ENCODE peak calls at places on chromosome 6, in five cellular contexts. One of them, this sample, is unnamed.

GRCh38 chr6:15911753-15912504 is 217.0 kb upstream of the MYLIP start:
- DNase-seq in naive thymus-derived CD4-positive, alpha-beta T cell: no peak
- DNase-seq in T1000: no peak
- DNase-seq in HEK293T: no peak
- DNase-seq in activated CD4-positive, alpha-beta T cell treated with anti-CD3 and anti-CD28 coated beads, Interleukin-2, amount 10 ng/mL, durations not matched to agents 7 days and 5 days: no peak
- DNase-seq in this sample: no peak

GRCh38 chr6:159700970-159701369 is 7.9 kb upstream of the SOD2 start:
- DNase-seq in HEK293T: no peak
- DNase-seq in activated CD4-positive, alpha-beta T cell treated with anti-CD3 and anti-CD28 coated beads, Interleukin-2, amount 10 ng/mL, durations not matched to agents 7 days and 5 days: no peak
- DNase-seq in T1000: no peak
- DNase-seq in naive thymus-derived CD4-positive, alpha-beta T cell: no peak
- DNase-seq in this sample: no peak

GRCh38 chr6:35491558-35492541 is 5.0 kb downstream of the TEAD3 start:
- DNase-seq in T1000: no peak
- DNase-seq in activated CD4-positive, alpha-beta T cell treated with anti-CD3 and anti-CD28 coated beads, Interleukin-2, amount 10 ng/mL, durations not matched to agents 7 days and 5 days: no peak
- DNase-seq in naive thymus-derived CD4-positive, alpha-beta T cell: no peak
- DNase-seq in HEK293T: no peak
- DNase-seq in this sample: no peak

GRCh38 chr6:38012573-38012972 is 193.0 kb downstream of the ZFAND3 start:
- DNase-seq in HEK293T: peak
- DNase-seq in T1000: no peak
- DNase-seq in naive thymus-derived CD4-positive, alpha-beta T cell: no peak
- DNase-seq in activated CD4-positive, alpha-beta T cell treated with anti-CD3 and anti-CD28 coated beads, Interleukin-2, amount 10 ng/mL, durations not matched to agents 7 days and 5 days: no peak
- DNase-seq in this sample: no peak

GRCh38 chr6:4345543-4345942 is 210.2 kb upstream of the ECI2 start:
- DNase-seq in T1000: no peak
- DNase-seq in naive thymus-derived CD4-positive, alpha-beta T cell: no peak
- DNase-seq in HEK293T: no peak
- DNase-seq in activated CD4-positive, alpha-beta T cell treated with anti-CD3 and anti-CD28 coated beads, Interleukin-2, amount 10 ng/mL, durations not matched to agents 7 days and 5 days: no peak
- DNase-seq in this sample: no peak

GRCh38 chr6:90610671-90611542 is 24.0 kb upstream of the MAP3K7 start:
- DNase-seq in naive thymus-derived CD4-positive, alpha-beta T cell: no peak
- DNase-seq in HEK293T: peak
- DNase-seq in activated CD4-positive, alpha-beta T cell treated with anti-CD3 and anti-CD28 coated beads, Interleukin-2, amount 10 ng/mL, durations not matched to agents 7 days and 5 days: peak
- DNase-seq in T1000: peak
- DNase-seq in this sample: no peak

GRCh38 chr6:43290905-43291355 is 7.1 kb upstream of the SLC22A7 start:
- DNase-seq in T1000: no peak
- DNase-seq in HEK293T: no peak
- DNase-seq in activated CD4-positive, alpha-beta T cell treated with anti-CD3 and anti-CD28 coated beads, Interleukin-2, amount 10 ng/mL, durations not matched to agents 7 days and 5 days: no peak
- DNase-seq in naive thymus-derived CD4-positive, alpha-beta T cell: no peak
- DNase-seq in this sample: no peak

GRCh38 chr6:33578588-33579011 is 1.5 kb downstream of the BAK1 start:
- DNase-seq in activated CD4-positive, alpha-beta T cell treated with anti-CD3 and anti-CD28 coated beads, Interleukin-2, amount 10 ng/mL, durations not matched to agents 7 days and 5 days: peak
- DNase-seq in naive thymus-derived CD4-positive, alpha-beta T cell: peak
- DNase-seq in T1000: no peak
- DNase-seq in HEK293T: no peak
- DNase-seq in this sample: peak

GRCh38 chr6:100176321-100176950 is 182.4 kb upstream of the MCHR2 start:
- DNase-seq in naive thymus-derived CD4-positive, alpha-beta T cell: no peak
- DNase-seq in HEK293T: peak
- DNase-seq in T1000: peak
- DNase-seq in activated CD4-positive, alpha-beta T cell treated with anti-CD3 and anti-CD28 coated beads, Interleukin-2, amount 10 ng/mL, durations not matched to agents 7 days and 5 days: no peak
- DNase-seq in this sample: no peak

GRCh38 chr6:31723980-31724691 is 963 bp downstream of the MPIG6B start:
- DNase-seq in T1000: no peak
- DNase-seq in naive thymus-derived CD4-positive, alpha-beta T cell: no peak
- DNase-seq in HEK293T: no peak
- DNase-seq in activated CD4-positive, alpha-beta T cell treated with anti-CD3 and anti-CD28 coated beads, Interleukin-2, amount 10 ng/mL, durations not matched to agents 7 days and 5 days: no peak
- DNase-seq in this sample: no peak

GRCh38 chr6:344816-345340 is 46.7 kb upstream of the IRF4 start:
- DNase-seq in HEK293T: no peak
- DNase-seq in naive thymus-derived CD4-positive, alpha-beta T cell: no peak
- DNase-seq in activated CD4-positive, alpha-beta T cell treated with anti-CD3 and anti-CD28 coated beads, Interleukin-2, amount 10 ng/mL, durations not matched to agents 7 days and 5 days: no peak
- DNase-seq in T1000: no peak
- DNase-seq in this sample: no peak

GRCh38 chr6:128686084-128686483 is 165.7 kb upstream of the PTPRK start:
- DNase-seq in activated CD4-positive, alpha-beta T cell treated with anti-CD3 and anti-CD28 coated beads, Interleukin-2, amount 10 ng/mL, durations not matched to agents 7 days and 5 days: no peak
- DNase-seq in T1000: no peak
- DNase-seq in naive thymus-derived CD4-positive, alpha-beta T cell: no peak
- DNase-seq in HEK293T: no peak
- DNase-seq in this sample: no peak

This sample was measured in central memory CD4-positive, alpha-beta T cell.